ENCODE peak calls at places on chromosomes 2 and 18, in five cellular contexts. T is body of pancreas, Z is tibial artery, D is lung, F is spleen. V is an unnamed sample.

GRCh38 chr2:55051026-55051866 is 995 bp upstream of the RTN4 start:
- DNase-seq in D (peak; percentile 68), Z (peak; percentile 84), T (peak; percentile 55), F (no peak), V (peak; percentile 99)

GRCh38 chr2:62596061-62596658 is 90.2 kb upstream of the TMEM17 start:
- DNase-seq in T (no peak), F (no peak), D (no peak), Z (no peak), V (peak; percentile 89)

GRCh38 chr2:140359056-140359771 is 1579.0 kb upstream of the NXPH2 start:
- DNase-seq in D (no peak), Z (no peak), F (no peak), T (no peak), V (no peak)

GRCh38 chr2:106296182-106296815 is 102.2 kb upstream of the UXS1 start:
- DNase-seq in T (no peak), F (no peak), D (no peak), Z (no peak), V (no peak)

GRCh38 chr2:11438555-11439080 is 27.3 kb downstream of the E2F6 start:
- DNase-seq in Z (no peak), T (no peak), F (no peak), D (no peak), V (no peak)

GRCh38 chr2:138959031-138959430 is 178.8 kb upstream of the NXPH2 start:
- DNase-seq in T (no peak), F (no peak), D (no peak), Z (no peak), V (no peak)

GRCh38 chr18:1458547-1458946 is 553.9 kb downstream of the ADCYAP1 start:
- DNase-seq in T (no peak), D (no peak), Z (no peak), F (no peak), V (no peak)

GRCh38 chr2:121483021-121483420 is 47.7 kb upstream of the RNU4ATAC start:
- DNase-seq in Z (no peak), D (no peak), T (no peak), F (no peak), V (no peak)

GRCh38 chr2:112834379-112835014 is 2.1 kb downstream of the IL1B start:
- DNase-seq in Z (no peak), F (no peak), T (peak; percentile 85), D (no peak), V (no peak)

GRCh38 chr2:234453216-234453615 is 43.7 kb downstream of the ARL4C start:
- DNase-seq in D (no peak), T (no peak), F (no peak), Z (no peak), V (no peak)

GRCh38 chr2:186256540-186256939 is 229.5 kb upstream of the ZC3H15 start:
- DNase-seq in T (no peak), Z (no peak), F (no peak), D (no peak), V (no peak)

DNA sequence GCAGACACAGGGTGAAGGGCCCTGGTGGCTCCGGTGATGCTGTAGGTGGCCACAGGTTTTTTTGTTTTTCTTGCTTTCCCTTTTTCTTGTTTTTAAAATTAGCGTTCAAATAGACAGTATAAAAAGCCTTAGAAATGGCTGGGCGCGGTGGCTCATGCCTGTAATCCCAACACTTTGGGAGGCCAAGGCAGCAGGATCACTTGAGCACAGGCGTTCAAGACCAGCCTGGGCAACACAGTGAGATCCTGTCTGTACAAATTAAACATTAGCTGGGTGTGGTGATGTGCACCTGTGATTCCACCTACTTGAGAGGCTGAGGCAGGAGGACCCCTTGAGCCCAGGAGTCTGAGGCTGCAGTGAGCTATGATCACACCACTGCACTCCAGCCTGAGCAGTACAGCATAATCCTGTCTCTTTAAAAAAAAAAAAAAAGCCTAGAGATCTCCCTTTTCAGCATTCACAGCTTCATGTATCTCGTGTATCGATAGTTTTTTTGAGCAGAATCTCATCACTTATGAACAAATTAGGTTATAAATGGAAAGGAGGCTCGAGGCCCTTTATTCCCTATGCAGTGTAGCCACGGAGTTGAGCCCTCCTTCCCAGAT is 50.7 kb downstream of the EMILIN2 start:
- DNase-seq in F (no peak), Z (no peak), D (no peak), T (no peak), V (no peak)
- TF ChIP-seq CTCF in F (no peak), Z (no peak), D (no peak), T (no peak), V (no peak)

GRCh38 chr18:67924656-67925055 is 408.1 kb upstream of the DSEL start:
- DNase-seq in T (no peak), Z (no peak), D (no peak), F (no peak), V (no peak)

GRCh38 chr18:67916142-67916541 is 399.6 kb upstream of the DSEL start:
- DNase-seq in F (no peak), T (no peak), D (no peak), Z (no peak), V (no peak)

DNA sequence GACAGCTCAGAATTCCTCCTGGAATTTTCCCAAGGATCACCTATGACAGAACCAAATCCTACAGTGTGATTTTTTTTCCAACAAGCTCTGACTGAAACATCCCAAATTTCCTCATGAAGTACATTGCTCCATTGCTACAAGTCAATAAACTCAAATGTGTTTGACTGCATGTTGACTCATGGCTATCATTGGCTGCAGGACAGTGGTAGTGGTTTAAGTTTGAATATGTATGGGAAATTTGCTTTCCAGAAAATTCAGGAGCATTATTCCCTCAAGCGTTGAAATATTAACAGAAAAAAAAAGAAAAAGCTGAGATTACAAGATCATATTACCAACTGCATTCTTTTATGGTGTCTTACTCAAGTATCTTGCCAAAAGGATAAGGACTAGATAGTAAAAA is 402.8 kb upstream of the DSEL start:
- DNase-seq in Z (no peak), F (no peak), T (no peak), D (no peak), V (no peak)
- H3K4me3 ChIP-seq in Z (no peak overlapping the region), F (no peak overlapping the region), T (no peak overlapping the region), D (no peak overlapping the region), V (no peak overlapping the region)

DNA sequence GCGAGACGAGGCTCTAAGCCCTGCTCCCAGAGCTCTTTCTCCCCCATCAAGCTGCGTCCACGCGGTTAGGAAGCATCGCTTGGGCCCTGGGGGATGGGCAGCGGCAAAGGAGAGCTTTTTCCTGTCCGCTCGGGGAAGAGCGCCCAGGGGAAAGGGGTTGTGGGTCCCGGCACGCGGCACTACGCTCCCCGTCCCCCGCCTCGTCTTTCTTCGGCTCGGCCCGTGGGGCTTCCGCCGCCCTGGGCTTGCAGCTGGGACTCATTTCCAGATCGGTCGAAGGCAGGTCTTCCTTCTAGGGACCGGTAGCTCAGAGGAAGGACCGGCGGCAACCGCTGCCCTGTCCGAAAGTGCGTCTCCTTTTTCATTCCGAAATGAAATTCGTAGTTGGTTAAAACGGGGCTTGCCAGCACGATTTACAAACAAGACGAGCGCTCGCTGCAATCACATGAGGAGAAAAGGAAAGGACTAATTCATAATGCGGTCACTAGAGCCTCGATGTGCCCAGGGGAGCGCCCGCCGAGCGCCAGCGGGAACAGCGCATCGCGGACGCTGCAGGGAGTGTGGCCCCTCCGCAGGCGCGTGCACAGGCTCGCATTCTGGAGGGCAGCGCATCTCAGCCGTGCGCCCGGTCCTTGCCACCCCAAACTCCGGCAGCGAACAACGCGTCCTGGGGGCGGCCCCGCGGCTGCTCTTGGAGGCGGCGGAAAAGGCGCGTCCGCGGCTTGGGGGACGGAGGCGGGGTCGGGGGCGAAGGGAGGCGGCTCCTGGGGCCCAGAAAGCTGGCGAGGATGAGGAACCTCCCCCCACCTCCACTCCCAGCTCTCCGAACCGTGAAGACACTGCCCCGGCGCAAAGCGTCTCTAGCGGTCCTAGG is 3.6 kb upstream of the ITPRIPL1 start:
- DNase-seq in Z (peak; percentile 35), D (peak; percentile 42), T (peak; percentile 31), F (peak; percentile 94), V (no peak)
- TF ChIP-seq CTCF in Z (no peak), D (no peak), T (no peak), F (no peak), V (no peak)

DNA sequence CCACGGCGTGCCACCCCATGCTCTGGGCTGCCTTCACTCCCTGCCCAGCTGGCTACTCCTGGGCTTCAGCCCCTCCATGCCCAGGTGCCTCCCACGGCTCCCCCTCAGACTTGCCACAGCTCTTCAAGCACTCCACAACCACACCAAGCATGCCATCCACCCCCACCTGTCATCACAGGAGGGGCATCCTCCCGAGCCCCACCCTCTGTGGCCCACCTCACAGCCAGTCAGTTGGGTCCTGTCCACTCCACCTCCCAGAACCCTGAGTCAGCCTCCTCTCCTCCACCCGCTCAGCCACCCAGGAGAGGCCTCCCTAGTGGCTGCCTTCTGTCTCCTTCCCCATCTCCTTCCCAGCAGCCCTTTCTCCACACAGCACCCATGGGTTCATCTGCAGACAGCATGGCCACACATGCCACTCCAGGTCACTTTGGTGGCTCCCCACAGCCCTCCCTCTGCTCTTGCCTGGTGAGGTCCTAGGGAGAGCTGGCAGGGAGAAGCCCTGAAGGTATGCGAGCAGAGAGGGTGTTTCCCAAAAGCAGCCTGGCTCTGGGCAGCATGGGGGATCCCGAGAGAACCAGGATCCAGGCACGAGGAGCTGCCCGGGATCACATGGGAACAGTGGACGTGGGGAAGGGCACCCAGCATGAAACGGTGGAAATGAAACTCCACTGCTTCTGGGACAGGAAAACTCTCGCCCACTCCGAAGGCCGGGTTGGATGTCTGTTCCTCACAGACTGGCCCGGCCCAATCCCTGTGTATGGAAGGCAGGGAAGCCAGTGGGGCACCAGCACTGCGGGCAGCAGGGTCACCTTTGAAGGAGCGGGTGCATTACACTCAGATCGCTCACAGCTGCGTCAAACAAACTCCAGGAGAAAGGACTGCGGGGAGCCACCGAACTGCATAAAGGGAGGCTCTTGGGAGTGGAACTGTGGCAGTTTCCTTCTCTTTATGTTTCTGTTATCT is 2.7 kb downstream of the LIMS2 start:
- DNase-seq in F (peak; percentile 85), Z (no peak), T (no peak), D (no peak), V (no peak)
- H3K4me3 ChIP-seq in F (peak overlapping the region; percentile 53), Z (peak overlapping the region; percentile 97), T (no peak overlapping the region), D (peak overlapping the region; percentile 34), V (peak overlapping the region; percentile 20)

GRCh38 chr2:95319481-95320343 is 22.6 kb downstream of the KCNIP3 start:
- DNase-seq in D (no peak), F (no peak), Z (no peak), T (no peak), V (no peak)

GRCh38 chr2:95317665-95318425 is 20.7 kb downstream of the KCNIP3 start:
- DNase-seq in F (no peak), T (no peak), D (no peak), Z (no peak), V (no peak)

GRCh38 chr2:95320986-95321767 is 24.0 kb downstream of the KCNIP3 start:
- DNase-seq in T (no peak), Z (no peak), D (no peak), F (no peak), V (peak; percentile 52)

GRCh38 chr2:95318431-95319220 is 21.5 kb downstream of the KCNIP3 start:
- DNase-seq in Z (no peak), D (no peak), T (no peak), F (no peak), V (no peak)

GRCh38 chr2:95320344-95320712 is 23.2 kb downstream of the KCNIP3 start:
- DNase-seq in Z (no peak), F (no peak), D (no peak), T (no peak), V (no peak)
- TF ChIP-seq CTCF in Z (no peak), F (no peak), D (no peak), T (no peak), V (no peak)

DNA sequence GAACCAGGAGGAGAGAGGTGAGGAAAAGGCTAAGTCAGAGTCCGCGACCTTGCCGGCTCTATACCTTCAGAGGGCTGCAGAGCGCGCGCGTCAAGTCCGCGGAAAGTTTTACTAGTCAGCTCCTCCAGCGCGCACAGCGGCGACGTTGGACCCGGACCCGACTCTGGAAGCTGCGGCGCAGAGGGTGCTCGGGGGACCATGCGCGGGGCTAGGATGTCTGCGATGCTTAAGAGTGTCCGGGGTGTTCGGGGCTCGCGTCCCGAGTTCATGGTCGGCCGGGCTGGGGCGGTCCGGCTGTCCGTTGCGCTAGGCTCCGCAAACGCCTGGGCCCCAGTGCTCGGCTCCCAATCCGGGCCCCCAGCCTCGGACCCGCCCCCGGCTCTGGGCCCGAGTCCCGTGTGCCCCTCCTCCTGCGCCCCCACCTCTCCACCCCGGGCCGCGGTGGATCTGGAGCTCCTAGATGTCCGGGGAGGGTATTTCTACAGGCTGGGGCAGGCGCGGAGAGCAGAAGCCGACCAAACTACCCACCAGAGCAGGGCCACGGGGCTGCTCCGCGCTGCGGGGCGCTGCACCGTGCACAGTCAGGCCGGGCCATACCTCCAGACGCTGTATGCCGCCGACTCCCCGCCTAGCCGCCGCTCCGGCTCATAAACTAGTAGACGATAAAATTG is at the start of gene LBX2:
- DNase-seq in Z (no peak), D (no peak), T (no peak), F (peak; percentile 76), V (no peak)
- H3K4me3 ChIP-seq in Z (no peak within 1 kb of the TSS), D (no peak within 1 kb of the TSS), T (no peak within 1 kb of the TSS), F (peak within 1 kb of the TSS; percentile 50), V (peak within 1 kb of the TSS; percentile 43)